ENCODE peak calls at places on chromosome 21, in four cellular contexts. One of them, this sample, is unnamed.

GRCh38 chr21:30981403-30981802 is 56.9 kb downstream of the KRTAP19-8 start:
- DNase-seq in HL-60: no peak
- DNase-seq in transverse colon: no peak
- DNase-seq in ovary: no peak
- DNase-seq in this sample: no peak

GRCh38 chr21:34807146-34807880 is 138.5 kb downstream of the CLIC6 start:
- DNase-seq in HL-60: no peak
- DNase-seq in transverse colon: no peak
- DNase-seq in ovary: no peak
- DNase-seq in this sample: no peak

GRCh38 chr21:17467829-17468228 is 45.0 kb upstream of the CXADR start:
- DNase-seq in HL-60: no peak
- DNase-seq in transverse colon: no peak
- DNase-seq in ovary: no peak
- DNase-seq in this sample: no peak

GRCh38 chr21:38272215-38272614 is 15.4 kb downstream of the KCNJ15 start:
- DNase-seq in HL-60: no peak
- DNase-seq in transverse colon: no peak
- DNase-seq in ovary: no peak
- DNase-seq in this sample: no peak

GRCh38 chr21:39087238-39087975 is 95.8 kb downstream of the PSMG1 start:
- DNase-seq in HL-60: no peak
- DNase-seq in transverse colon: no peak
- DNase-seq in ovary: no peak
- DNase-seq in this sample: peak; percentile 78

GRCh38 chr21:34511787-34512451 is at the start of gene KCNE1:
- DNase-seq in HL-60: peak; percentile 94
- DNase-seq in transverse colon: no peak
- DNase-seq in ovary: no peak
- DNase-seq in this sample: no peak

GRCh38 chr21:35268817-35269216 is 219.7 kb upstream of the RUNX1 start:
- DNase-seq in HL-60: no peak
- DNase-seq in transverse colon: no peak
- DNase-seq in ovary: no peak
- DNase-seq in this sample: no peak

GRCh38 chr21:17903029-17903806 is 84.1 kb upstream of the C21orf91 start:
- DNase-seq in HL-60: no peak
- DNase-seq in transverse colon: no peak
- DNase-seq in ovary: no peak
- DNase-seq in this sample: no peak

GRCh38 chr21:32131960-32132359 is 146.9 kb downstream of the MIS18A start:
- DNase-seq in HL-60: no peak
- DNase-seq in transverse colon: no peak
- DNase-seq in ovary: no peak
- DNase-seq in this sample: no peak

GRCh38 chr21:25456672-25457071 is 150.6 kb downstream of the MRPL39 start:
- DNase-seq in HL-60: no peak
- DNase-seq in transverse colon: no peak
- DNase-seq in ovary: no peak
- DNase-seq in this sample: no peak
- H3K27ac ChIP-seq in HL-60: no peak overlapping the region
- H3K27ac ChIP-seq in transverse colon: no peak overlapping the region
- H3K27ac ChIP-seq in ovary: no peak overlapping the region
- H3K27ac ChIP-seq in this sample: no peak overlapping the region

GRCh38 chr21:45617021-45617930 is 26.2 kb upstream of the PCBP3 start:
- DNase-seq in HL-60: no peak
- DNase-seq in transverse colon: no peak
- DNase-seq in ovary: no peak
- DNase-seq in this sample: no peak
- TF ChIP-seq CTCF in HL-60: no peak
- TF ChIP-seq CTCF in transverse colon: no peak
- TF ChIP-seq CTCF in ovary: no peak
- TF ChIP-seq CTCF in this sample: no peak

GRCh38 chr21:42112223-42112622 is 41.1 kb downstream of the UMODL1 start:
- DNase-seq in HL-60: no peak
- DNase-seq in transverse colon: no peak
- DNase-seq in ovary: no peak
- DNase-seq in this sample: no peak

GRCh38 chr21:42111811-42112210 is 40.7 kb downstream of the UMODL1 start:
- DNase-seq in HL-60: no peak
- DNase-seq in transverse colon: no peak
- DNase-seq in ovary: no peak
- DNase-seq in this sample: no peak

GRCh38 chr21:42113926-42114409 is 42.9 kb downstream of the UMODL1 start:
- DNase-seq in HL-60: peak; percentile 55
- DNase-seq in transverse colon: no peak
- DNase-seq in ovary: no peak
- DNase-seq in this sample: no peak

GRCh38 chr21:42111470-42111743 is 40.3 kb downstream of the UMODL1 start:
- DNase-seq in HL-60: no peak
- DNase-seq in transverse colon: no peak
- DNase-seq in ovary: no peak
- DNase-seq in this sample: no peak

DNA sequence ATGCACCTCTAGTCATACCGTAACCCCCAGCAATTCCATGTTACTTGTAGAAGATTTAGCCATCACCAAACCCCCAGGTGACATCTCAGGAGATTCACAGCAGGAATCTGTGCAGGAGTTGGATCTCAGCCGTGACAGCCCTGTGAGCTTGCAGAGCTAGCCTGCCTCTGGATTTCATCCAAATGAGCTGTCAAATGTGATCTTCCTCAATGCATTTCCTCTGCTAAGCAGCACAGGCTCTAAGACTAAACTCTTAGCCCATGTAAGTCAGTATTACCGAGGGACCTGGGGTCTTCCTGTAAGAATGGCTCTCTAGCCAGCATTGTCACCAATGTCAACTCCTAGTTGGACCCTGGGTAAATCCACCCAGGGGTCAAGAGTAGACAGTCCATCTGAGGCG is 41.7 kb downstream of the UMODL1 start:
- DNase-seq in HL-60: no peak
- DNase-seq in transverse colon: no peak
- DNase-seq in ovary: no peak
- DNase-seq in this sample: no peak
- H3K4me3 ChIP-seq in HL-60: no peak overlapping the region
- H3K4me3 ChIP-seq in transverse colon: no peak overlapping the region
- H3K4me3 ChIP-seq in ovary: no peak overlapping the region
- H3K4me3 ChIP-seq in this sample: no peak overlapping the region

GRCh38 chr21:44876849-44877575 is 3.5 kb upstream of the PTTG1IP start:
- DNase-seq in HL-60: no peak
- DNase-seq in transverse colon: no peak
- DNase-seq in ovary: no peak
- DNase-seq in this sample: no peak

GRCh38 chr21:44874497-44875331 is 1.2 kb upstream of the PTTG1IP start:
- DNase-seq in HL-60: peak; percentile 25
- DNase-seq in transverse colon: peak; percentile 57
- DNase-seq in ovary: peak; percentile 69
- DNase-seq in this sample: peak; percentile 85

GRCh38 chr21:44873356-44874239 is at the start of gene PTTG1IP:
- DNase-seq in HL-60: peak; percentile 97
- DNase-seq in transverse colon: peak; percentile 99
- DNase-seq in ovary: peak; percentile 99
- DNase-seq in this sample: peak; percentile 98

GRCh38 chr21:44874240-44874496 is 678 bp upstream of the PTTG1IP start:
- DNase-seq in HL-60: no peak
- DNase-seq in transverse colon: no peak
- DNase-seq in ovary: no peak
- DNase-seq in this sample: no peak

GRCh38 chr21:44875341-44875740 is 1.9 kb upstream of the PTTG1IP start:
- DNase-seq in HL-60: peak; percentile 66
- DNase-seq in transverse colon: no peak
- DNase-seq in ovary: no peak
- DNase-seq in this sample: no peak
- H3K27ac ChIP-seq in HL-60: peak overlapping the region; percentile 61
- H3K27ac ChIP-seq in transverse colon: peak overlapping the region; percentile 97
- H3K27ac ChIP-seq in ovary: no peak overlapping the region
- H3K27ac ChIP-seq in this sample: peak overlapping the region; percentile 95

GRCh38 chr21:29335720-29336119 is 37.0 kb downstream of the BACH1 start:
- DNase-seq in HL-60: no peak
- DNase-seq in transverse colon: no peak
- DNase-seq in ovary: no peak
- DNase-seq in this sample: no peak
- TF ChIP-seq CTCF in HL-60: no peak
- TF ChIP-seq CTCF in transverse colon: no peak
- TF ChIP-seq CTCF in ovary: no peak
- TF ChIP-seq CTCF in this sample: no peak

GRCh38 chr21:45788635-45789506 is 145.3 kb downstream of the PCBP3 start:
- DNase-seq in HL-60: no peak
- DNase-seq in transverse colon: no peak
- DNase-seq in ovary: no peak
- DNase-seq in this sample: no peak

GRCh38 chr21:45790427-45790826 is 146.9 kb downstream of the PCBP3 start:
- DNase-seq in HL-60: no peak
- DNase-seq in transverse colon: no peak
- DNase-seq in ovary: no peak
- DNase-seq in this sample: no peak

GRCh38 chr21:45786660-45787059 is 143.1 kb downstream of the PCBP3 start:
- DNase-seq in HL-60: no peak
- DNase-seq in transverse colon: no peak
- DNase-seq in ovary: no peak
- DNase-seq in this sample: no peak

GRCh38 chr21:45787371-45787770 is 143.8 kb downstream of the PCBP3 start:
- DNase-seq in HL-60: no peak
- DNase-seq in transverse colon: no peak
- DNase-seq in ovary: no peak
- DNase-seq in this sample: no peak

GRCh38 chr21:45788198-45788597 is 144.7 kb downstream of the PCBP3 start:
- DNase-seq in HL-60: no peak
- DNase-seq in transverse colon: no peak
- DNase-seq in ovary: no peak
- DNase-seq in this sample: no peak
- H3K4me3 ChIP-seq in HL-60: no peak overlapping the region
- H3K4me3 ChIP-seq in transverse colon: no peak overlapping the region
- H3K4me3 ChIP-seq in ovary: no peak overlapping the region
- H3K4me3 ChIP-seq in this sample: no peak overlapping the region

DNA sequence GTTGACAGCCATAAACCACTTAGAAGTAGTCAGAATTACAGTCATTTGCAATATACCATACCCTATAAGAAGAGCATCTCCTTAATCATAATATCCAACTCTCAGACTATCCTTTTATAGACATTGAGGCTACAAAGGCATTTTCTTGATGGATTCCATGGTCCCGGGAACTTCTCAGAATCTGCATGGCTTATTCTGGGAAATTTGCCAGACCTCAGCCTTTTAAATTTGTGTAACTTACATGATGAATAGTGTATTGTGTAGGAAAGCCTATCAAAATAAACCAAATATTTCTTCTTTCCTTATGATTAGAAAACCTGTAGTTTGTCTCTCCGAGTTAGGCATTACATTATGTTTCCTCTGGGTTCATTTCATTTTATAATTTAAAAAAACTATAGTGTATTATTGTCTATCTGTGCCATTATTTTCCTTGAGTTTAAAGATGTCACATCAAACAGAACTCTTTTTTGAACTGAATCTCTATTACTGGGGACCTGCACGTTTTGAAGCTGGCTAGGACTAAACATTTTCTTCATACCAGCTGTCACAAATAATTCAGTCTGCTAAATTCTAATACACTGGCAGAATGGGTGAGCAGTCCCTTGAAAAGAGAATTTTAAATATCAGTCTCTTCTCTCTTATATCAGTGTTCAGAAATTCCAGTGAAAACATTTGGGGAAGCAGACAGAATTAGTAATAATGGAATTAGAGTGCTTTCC is 102.9 kb downstream of the GABPA start:
- DNase-seq in HL-60: no peak
- DNase-seq in transverse colon: no peak
- DNase-seq in ovary: no peak
- DNase-seq in this sample: no peak
- H3K27ac ChIP-seq in HL-60: no peak overlapping the region
- H3K27ac ChIP-seq in transverse colon: peak overlapping the region; percentile 38
- H3K27ac ChIP-seq in ovary: no peak overlapping the region
- H3K27ac ChIP-seq in this sample: no peak overlapping the region

GRCh38 chr21:14773777-14774345 is 227.7 kb upstream of the SAMSN1 start:
- DNase-seq in HL-60: peak; percentile 63
- DNase-seq in transverse colon: peak; percentile 83
- DNase-seq in ovary: no peak
- DNase-seq in this sample: no peak
- TF ChIP-seq CTCF in HL-60: peak; percentile 67
- TF ChIP-seq CTCF in transverse colon: peak; percentile 65
- TF ChIP-seq CTCF in ovary: no peak
- TF ChIP-seq CTCF in this sample: no peak

GRCh38 chr21:36691539-36692124 is 7.3 kb upstream of the SIM2 start:
- DNase-seq in HL-60: no peak
- DNase-seq in transverse colon: no peak
- DNase-seq in ovary: no peak
- DNase-seq in this sample: no peak

GRCh38 chr21:36692125-36692843 is 6.6 kb upstream of the SIM2 start:
- DNase-seq in HL-60: no peak
- DNase-seq in transverse colon: no peak
- DNase-seq in ovary: no peak
- DNase-seq in this sample: no peak

GRCh38 chr21:36693144-36694040 is 5.5 kb upstream of the SIM2 start:
- DNase-seq in HL-60: no peak
- DNase-seq in transverse colon: no peak
- DNase-seq in ovary: no peak
- DNase-seq in this sample: no peak

GRCh38 chr21:36694041-36694515 is 4.8 kb upstream of the SIM2 start:
- DNase-seq in HL-60: no peak
- DNase-seq in transverse colon: no peak
- DNase-seq in ovary: no peak
- DNase-seq in this sample: no peak

DNA sequence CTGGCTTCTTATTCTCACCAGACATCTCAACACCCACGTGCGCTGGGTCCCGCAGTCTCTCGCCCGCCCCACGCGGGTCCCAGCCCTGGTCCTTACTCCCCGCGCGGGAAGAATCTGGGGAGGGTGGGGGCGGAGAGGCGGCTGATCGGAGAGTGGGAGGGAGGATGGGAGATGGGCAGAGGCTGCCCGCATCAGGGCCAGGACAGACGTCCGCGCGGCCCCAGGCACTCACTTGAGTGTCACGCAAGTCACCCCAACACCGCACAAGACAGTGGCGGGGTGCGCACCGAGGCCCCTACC is 6.1 kb upstream of the SIM2 start:
- DNase-seq in HL-60: no peak
- DNase-seq in transverse colon: no peak
- DNase-seq in ovary: no peak
- DNase-seq in this sample: no peak
- H3K4me3 ChIP-seq in HL-60: no peak overlapping the region
- H3K4me3 ChIP-seq in transverse colon: no peak overlapping the region
- H3K4me3 ChIP-seq in ovary: no peak overlapping the region
- H3K4me3 ChIP-seq in this sample: no peak overlapping the region

This sample was measured in coronary artery.